ENCODE peak calls at places on chromosomes 1 and 21, in ten cellular contexts. O, D, F, L, N, P, M, Q, I and T are unnamed samples.

GRCh38 chr21:42374457-42374856 is 8.1 kb upstream of the TFF1 start:
- DNase-seq in O (no peak), D (no peak), F (no peak), L (no peak), N (no peak), P (no peak), M (no peak), Q (no peak), I (no peak), T (no peak)

GRCh38 chr1:231558711-231559205 is 30.3 kb downstream of the TSNAX start:
- DNase-seq in O (no peak), D (no peak), F (no peak), L (no peak), N (no peak), P (no peak), M (no peak), Q (no peak), I (no peak), T (no peak)

GRCh38 chr1:151511636-151512215 is 539 bp downstream of the CGN start:
- DNase-seq in O (peak), D (peak), F (peak), L (no peak), N (peak), P (no peak), M (peak), Q (peak), I (peak), T (no peak)

GRCh38 chr1:164768045-164768402 is 209.0 kb downstream of the PBX1 start:
- DNase-seq in O (no peak), D (no peak), F (no peak), L (no peak), N (no peak), P (no peak), M (no peak), Q (no peak), I (no peak), T (peak)

GRCh38 chr1:234973426-234974250 is 155.0 kb downstream of the TOMM20 start:
- DNase-seq in O (no peak), D (no peak), F (no peak), L (no peak), N (no peak), P (no peak), M (no peak), Q (no peak), I (no peak), T (no peak)

GRCh38 chr1:30760596-30761311 is 3.2 kb upstream of the LAPTM5 start:
- DNase-seq in O (no peak), D (peak), F (no peak), L (no peak), N (no peak), P (no peak), M (no peak), Q (no peak), I (no peak), T (no peak)

GRCh38 chr1:92786298-92786901 is 1.5 kb upstream of the EVI5 start:
- DNase-seq in O (no peak), D (no peak), F (no peak), L (no peak), N (no peak), P (no peak), M (no peak), Q (no peak), I (no peak), T (no peak)

GRCh38 chr21:32114434-32115063 is 164.3 kb downstream of the MIS18A start:
- DNase-seq in O (no peak), D (no peak), F (no peak), L (no peak), N (no peak), P (no peak), M (no peak), Q (no peak), I (no peak), T (no peak)

GRCh38 chr1:198937231-198938031 is 298.6 kb downstream of the PTPRC start:
- DNase-seq in O (no peak), D (peak), F (peak), L (peak), N (peak), P (peak), M (peak), Q (no peak), I (peak), T (peak)

GRCh38 chr1:204342310-204342709 is 17.4 kb downstream of the PLEKHA6 start:
- DNase-seq in O (no peak), D (no peak), F (no peak), L (no peak), N (no peak), P (no peak), M (no peak), Q (no peak), I (no peak), T (no peak)

GRCh38 chr1:63435136-63435535 is 67.7 kb downstream of the ALG6 start:
- DNase-seq in O (no peak), D (no peak), F (no peak), L (no peak), N (no peak), P (no peak), M (no peak), Q (no peak), I (no peak), T (no peak)

GRCh38 chr1:109627692-109628399 is 8.2 kb downstream of the AMPD2 start:
- DNase-seq in O (no peak), D (no peak), F (no peak), L (no peak), N (no peak), P (no peak), M (no peak), Q (no peak), I (no peak), T (no peak)

GRCh38 chr21:46317710-46318463 is 5.8 kb downstream of the C21orf58 start:
- DNase-seq in O (no peak), D (no peak), F (no peak), L (no peak), N (peak), P (no peak), M (no peak), Q (no peak), I (no peak), T (no peak)

GRCh38 chr1:3139871-3140837 is 71.2 kb downstream of the PRDM16 start:
- DNase-seq in O (no peak), D (no peak), F (no peak), L (no peak), N (no peak), P (no peak), M (no peak), Q (no peak), I (no peak), T (no peak)

GRCh38 chr1:30520461-30520860 is 202.9 kb downstream of the MATN1 start:
- DNase-seq in O (no peak), D (no peak), F (no peak), L (no peak), N (no peak), P (no peak), M (no peak), Q (no peak), I (no peak), T (no peak)

GRCh38 chr1:170885551-170885950 is 49.8 kb upstream of the MROH9 start:
- DNase-seq in O (no peak), D (no peak), F (no peak), L (no peak), N (no peak), P (no peak), M (no peak), Q (no peak), I (no peak), T (no peak)

GRCh38 chr1:43992232-43992995 is 1.0 kb downstream of the CCDC24 start:
- DNase-seq in O (no peak), D (no peak), F (no peak), L (no peak), N (no peak), P (no peak), M (no peak), Q (no peak), I (no peak), T (no peak)

GRCh38 chr1:69707103-69707502 is 139.4 kb downstream of the LRRC7 start:
- DNase-seq in O (no peak), D (no peak), F (no peak), L (no peak), N (no peak), P (no peak), M (no peak), Q (no peak), I (no peak), T (no peak)

GRCh38 chr1:157983787-157984186 is 9.7 kb upstream of the KIRREL1 start:
- DNase-seq in O (no peak), D (no peak), F (no peak), L (no peak), N (no peak), P (no peak), M (no peak), Q (no peak), I (no peak), T (no peak)

GRCh38 chr1:192730206-192730605 is 78.6 kb upstream of the RGS2 start:
- DNase-seq in O (no peak), D (no peak), F (no peak), L (no peak), N (no peak), P (no peak), M (no peak), Q (no peak), I (no peak), T (peak)

GRCh38 chr1:32337855-32338636 is 2.0 kb upstream of the MARCKSL1 start:
- DNase-seq in O (no peak), D (peak), F (no peak), L (no peak), N (peak), P (no peak), M (peak), Q (no peak), I (no peak), T (no peak)

GRCh38 chr1:203669739-203670138 is 43.1 kb downstream of the ATP2B4 start:
- DNase-seq in O (no peak), D (no peak), F (peak), L (peak), N (no peak), P (no peak), M (no peak), Q (no peak), I (no peak), T (peak)

GRCh38 chr1:220511183-220511582 is 16.8 kb upstream of the MARK1 start:
- DNase-seq in O (no peak), D (no peak), F (no peak), L (no peak), N (no peak), P (no peak), M (no peak), Q (no peak), I (no peak), T (peak)

GRCh38 chr1:53087332-53088285 is 25.6 kb downstream of the PODN start:
- DNase-seq in O (no peak), D (no peak), F (no peak), L (no peak), N (no peak), P (no peak), M (no peak), Q (peak), I (no peak), T (no peak)

GRCh38 chr21:15688809-15689208 is 41.0 kb upstream of the USP25 start:
- DNase-seq in O (no peak), D (no peak), F (no peak), L (no peak), N (no peak), P (no peak), M (no peak), Q (no peak), I (no peak), T (peak)

GRCh38 chr1:231386472-231386871 is 35.6 kb downstream of the EGLN1 start:
- DNase-seq in O (no peak), D (no peak), F (no peak), L (no peak), N (no peak), P (no peak), M (no peak), Q (no peak), I (no peak), T (no peak)

GRCh38 chr1:200206340-200206739 is 178.8 kb downstream of the NR5A2 start:
- DNase-seq in O (no peak), D (no peak), F (peak), L (peak), N (no peak), P (no peak), M (no peak), Q (no peak), I (no peak), T (peak)

GRCh38 chr1:63868220-63868897 is 94.5 kb downstream of the ROR1 start:
- DNase-seq in O (no peak), D (no peak), F (peak), L (no peak), N (no peak), P (no peak), M (no peak), Q (no peak), I (no peak), T (no peak)

GRCh38 chr1:96472471-96472870 is 249.1 kb upstream of the PTBP2 start:
- DNase-seq in O (no peak), D (no peak), F (no peak), L (peak), N (no peak), P (no peak), M (no peak), Q (no peak), I (no peak), T (peak)

GRCh38 chr1:245500546-245500945 is 345.8 kb downstream of the KIF26B start:
- DNase-seq in O (no peak), D (no peak), F (no peak), L (no peak), N (no peak), P (no peak), M (no peak), Q (no peak), I (no peak), T (peak)

GRCh38 chr1:22101199-22101598 is 41.7 kb downstream of the WNT4 start:
- DNase-seq in O (no peak), D (no peak), F (no peak), L (no peak), N (no peak), P (no peak), M (no peak), Q (no peak), I (no peak), T (no peak)

GRCh38 chr1:5430136-5430535 is 562.1 kb downstream of the NPHP4 start:
- DNase-seq in O (no peak), D (no peak), F (no peak), L (no peak), N (no peak), P (no peak), M (no peak), Q (no peak), I (no peak), T (no peak)

GRCh38 chr1:74652711-74653131 is 20.9 kb downstream of the ERICH3 start:
- DNase-seq in O (no peak), D (peak), F (no peak), L (peak), N (no peak), P (no peak), M (no peak), Q (no peak), I (no peak), T (peak)

GRCh38 chr1:53349968-53350852 is 22.3 kb upstream of the LRP8 start:
- DNase-seq in O (no peak), D (no peak), F (no peak), L (no peak), N (no peak), P (no peak), M (no peak), Q (no peak), I (no peak), T (no peak)

GRCh38 chr1:12380316-12381249 is 150.8 kb downstream of the VPS13D start:
- DNase-seq in O (no peak), D (no peak), F (no peak), L (no peak), N (no peak), P (no peak), M (no peak), Q (no peak), I (no peak), T (no peak)

GRCh38 chr21:27365394-27365793 is 398.5 kb upstream of the ADAMTS5 start:
- DNase-seq in O (no peak), D (no peak), F (no peak), L (no peak), N (no peak), P (no peak), M (no peak), Q (no peak), I (no peak), T (peak)

GRCh38 chr1:54681396-54681795 is 34.3 kb upstream of the TTC4 start:
- DNase-seq in O (no peak), D (no peak), F (no peak), L (peak), N (no peak), P (no peak), M (no peak), Q (no peak), I (no peak), T (peak)

GRCh38 chr1:159854101-159854692 is 8.3 kb downstream of the VSIG8 start:
- DNase-seq in O (peak), D (no peak), F (peak), L (peak), N (peak), P (peak), M (peak), Q (peak), I (no peak), T (peak)

GRCh38 chr1:53317651-53318539 is 10.0 kb downstream of the LRP8 start:
- DNase-seq in O (no peak), D (no peak), F (no peak), L (no peak), N (no peak), P (no peak), M (no peak), Q (no peak), I (no peak), T (no peak)

GRCh38 chr1:234527346-234527745 is 48.4 kb upstream of the TARBP1 start:
- DNase-seq in O (no peak), D (no peak), F (no peak), L (no peak), N (no peak), P (no peak), M (no peak), Q (no peak), I (no peak), T (no peak)